ENCODE peak calls at places on chromosome 6, in five cellular contexts. Y, A, L, C and J are unnamed samples.

GRCh38 chr6:6905961-6906518 is 201.7 kb upstream of the RREB1 start:
- DNase-seq in A (no peak), C (peak), L (no peak), Y (no peak), J (no peak)

GRCh38 chr6:136525586-136526195 is 24.5 kb downstream of the MAP7 start:
- DNase-seq in A (peak), C (no peak), L (no peak), Y (no peak), J (no peak)

GRCh38 chr6:159059099-159059498 is 14.3 kb upstream of the TAGAP start:
- DNase-seq in C (no peak), L (no peak), Y (no peak), A (no peak), J (no peak)

GRCh38 chr6:56775498-56776166 is 132.9 kb upstream of the DST start:
- DNase-seq in L (no peak), Y (no peak), A (no peak), C (no peak), J (no peak)

GRCh38 chr6:71333700-71334099 is 45.1 kb downstream of the OGFRL1 start:
- DNase-seq in A (peak), L (peak), C (no peak), Y (no peak), J (no peak)

GRCh38 chr6:150099953-150100352 is 31.0 kb upstream of the ULBP3 start:
- DNase-seq in Y (no peak), C (no peak), A (no peak), L (no peak), J (no peak)

GRCh38 chr6:39941820-39942219 is 7.6 kb upstream of the MOCS1 start:
- DNase-seq in L (no peak), C (no peak), Y (no peak), A (no peak), J (no peak)

GRCh38 chr6:134676307-134677281 is 273.3 kb downstream of the ALDH8A1 start:
- DNase-seq in C (no peak), Y (no peak), A (no peak), L (peak), J (no peak)

GRCh38 chr6:21496749-21497148 is 96.8 kb upstream of the SOX4 start:
- DNase-seq in L (peak), Y (no peak), C (no peak), A (no peak), J (no peak)

GRCh38 chr6:49564552-49564951 is 14.1 kb downstream of the C6orf141 start:
- DNase-seq in Y (no peak), L (no peak), A (no peak), C (no peak), J (no peak)

GRCh38 chr6:21559238-21559637 is 34.3 kb upstream of the SOX4 start:
- DNase-seq in A (no peak), L (no peak), Y (no peak), C (no peak), J (no peak)

GRCh38 chr6:150336299-150336698 is 32.5 kb upstream of the IYD start:
- DNase-seq in A (no peak), C (no peak), L (peak), Y (no peak), J (no peak)

GRCh38 chr6:90343581-90343980 is 46.9 kb upstream of the BACH2 start:
- DNase-seq in L (peak), Y (no peak), A (peak), C (no peak), J (no peak)

GRCh38 chr6:15997751-15998388 is 131.0 kb upstream of the MYLIP start:
- DNase-seq in L (no peak), A (no peak), Y (no peak), C (no peak), J (no peak)

GRCh38 chr6:35727206-35727934 is 9.5 kb upstream of the ARMC12 start:
- DNase-seq in C (peak), Y (no peak), L (peak), A (peak), J (no peak)

GRCh38 chr6:27986928-27987725 is 30.1 kb downstream of the OR2B6 start:
- DNase-seq in L (peak), Y (no peak), A (peak), C (no peak), J (no peak)

GRCh38 chr6:26330835-26331808 is 33.9 kb upstream of the BTN3A2 start:
- DNase-seq in Y (no peak), A (peak), L (peak), C (peak), J (peak)

GRCh38 chr6:43054206-43054943 is 724 bp upstream of the CUL7 start:
- DNase-seq in L (no peak), A (no peak), C (no peak), Y (no peak), J (no peak)